ENCODE peak calls at places on chromosomes 12 and 14, in seven cellular contexts. V is tibial artery, L is gastrocnemius medialis, B is stomach, T is nephron progenitor cell, S is PC-3, A is heart right ventricle. X is an unnamed sample.

GRCh38 chr12:12379831-12380730 is 23.2 kb downstream of the BORCS5 start:
- DNase-seq in V (no peak), L (no peak), B (no peak), T (no peak), S (no peak), A (no peak), X (no peak)

GRCh38 chr14:105582639-105583038 is 56.3 kb downstream of the TMEM121 start:
- DNase-seq in V (no peak), L (no peak), B (no peak), T (no peak), S (no peak), A (no peak), X (no peak)

GRCh38 chr12:100797246-100797645 is 2.7 kb downstream of the ANO4 start:
- DNase-seq in V (no peak), L (no peak), B (no peak), T (no peak), S (no peak), A (no peak), X (no peak)

GRCh38 chr12:58540480-58541299 is 379.6 kb downstream of the LRIG3 start:
- DNase-seq in V (peak), L (peak), B (peak), T (peak), S (peak), A (peak), X (peak)

GRCh38 chr12:118773956-118774723 is 207.2 kb upstream of the SRRM4 start:
- DNase-seq in V (no peak), L (no peak), B (no peak), T (peak), S (no peak), A (no peak), X (no peak)

GRCh38 chr14:104773505-104774452 is 20.8 kb downstream of the SIVA1 start:
- DNase-seq in V (no peak), L (no peak), B (no peak), T (no peak), S (no peak), A (no peak), X (no peak)

GRCh38 chr12:115944392-115944742 is 333.1 kb downstream of the MED13L start:
- DNase-seq in V (no peak), L (no peak), B (no peak), T (no peak), S (no peak), A (no peak), X (no peak)

GRCh38 chr14:102333795-102334415 is 14.4 kb downstream of the ZNF839 start:
- DNase-seq in V (no peak), L (no peak), B (no peak), T (no peak), S (no peak), A (no peak), X (no peak)

GRCh38 chr12:103548622-103549601 is 38.2 kb upstream of the STAB2 start:
- DNase-seq in V (no peak), L (no peak), B (peak), T (peak), S (peak), A (peak), X (peak)

GRCh38 chr12:6461401-6462233 is 8.9 kb downstream of the VAMP1 start:
- DNase-seq in V (no peak), L (no peak), B (peak), T (no peak), S (no peak), A (no peak), X (no peak)

GRCh38 chr12:1531160-1531653 is 63.2 kb downstream of the FBXL14 start:
- DNase-seq in V (peak), L (no peak), B (no peak), T (peak), S (no peak), A (no peak), X (no peak)

GRCh38 chr12:109631236-109632150 is 57.9 kb downstream of the MVK start:
- DNase-seq in V (no peak), L (no peak), B (no peak), T (no peak), S (no peak), A (no peak), X (no peak)

GRCh38 chr14:41718477-41719166 is 111.9 kb downstream of the LRFN5 start:
- DNase-seq in V (no peak), L (no peak), B (no peak), T (no peak), S (peak), A (no peak), X (no peak)

DNA sequence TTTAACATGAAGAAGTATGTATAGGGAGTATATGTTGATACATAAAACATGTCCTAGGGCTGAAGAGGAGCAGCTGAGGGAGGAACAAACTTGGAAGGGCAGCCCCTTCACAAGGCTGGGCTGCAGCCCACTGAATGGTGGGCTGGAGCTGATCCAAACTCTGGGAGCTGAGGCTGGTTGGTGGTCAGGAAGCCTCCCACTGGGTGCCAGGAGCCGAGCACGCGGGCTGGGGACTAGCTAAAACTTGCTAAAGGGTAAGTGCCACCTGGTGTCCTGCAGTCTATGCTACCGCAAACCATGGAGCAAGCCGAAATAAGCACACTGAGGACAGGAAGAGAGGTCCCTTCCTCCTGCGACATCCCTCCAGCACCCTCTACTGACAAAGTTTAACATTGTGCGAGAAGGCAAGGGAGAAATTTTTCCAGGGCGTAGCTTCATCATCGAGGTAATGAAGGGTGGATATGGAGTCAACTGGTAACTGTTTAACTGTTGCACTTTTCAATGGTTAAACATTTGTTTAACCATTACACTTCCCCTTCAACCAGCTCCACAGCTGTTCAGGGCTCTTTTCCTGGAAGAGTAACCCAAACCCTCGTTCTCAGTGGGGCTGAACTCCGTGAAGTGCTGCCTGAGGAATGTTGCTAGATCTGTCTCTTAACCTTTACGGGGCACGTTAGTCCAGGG is 42.2 kb downstream of the EGLN3 start:
- DNase-seq in V (no peak), L (no peak), B (no peak), T (no peak), S (peak), A (no peak), X (no peak)
- TF ChIP-seq CTCF in V (no peak), L (no peak), B (no peak), T (no peak), S (peak), A (no peak), X (no peak)

GRCh38 chr14:96057738-96058137 is 18.6 kb downstream of the C14orf132 start:
- DNase-seq in V (peak), L (no peak), B (peak), T (no peak), S (no peak), A (no peak), X (no peak)

GRCh38 chr14:96055065-96055752 is 16.0 kb downstream of the C14orf132 start:
- DNase-seq in V (no peak), L (no peak), B (peak), T (peak), S (no peak), A (no peak), X (no peak)

GRCh38 chr14:96058606-96059200 is 19.5 kb downstream of the C14orf132 start:
- DNase-seq in V (peak), L (no peak), B (peak), T (no peak), S (no peak), A (no peak), X (no peak)

GRCh38 chr14:96055753-96056508 is 16.8 kb downstream of the C14orf132 start:
- DNase-seq in V (no peak), L (no peak), B (peak), T (no peak), S (no peak), A (no peak), X (no peak)

GRCh38 chr14:96056509-96057422 is 17.6 kb downstream of the C14orf132 start:
- DNase-seq in V (peak), L (no peak), B (peak), T (no peak), S (peak), A (no peak), X (no peak)
- TF ChIP-seq CTCF in V (no peak), L (no peak), B (no peak), T (no peak), S (peak), A (no peak), X (peak)

GRCh38 chr12:121889267-121889624 is 656 bp downstream of the PSMD9 start:
- DNase-seq in V (no peak), L (no peak), B (no peak), T (no peak), S (no peak), A (no peak), X (no peak)

GRCh38 chr12:121883315-121883660 is 5.3 kb upstream of the PSMD9 start:
- DNase-seq in V (no peak), L (no peak), B (no peak), T (no peak), S (peak), A (no peak), X (no peak)

GRCh38 chr12:121888478-121889266 is at the start of gene PSMD9:
- DNase-seq in V (peak), L (peak), B (peak), T (peak), S (peak), A (peak), X (peak)

GRCh38 chr12:121892673-121893561 is 4.3 kb downstream of the PSMD9 start:
- DNase-seq in V (no peak), L (no peak), B (no peak), T (no peak), S (peak), A (no peak), X (no peak)

GRCh38 chr12:121888083-121888477 is 510 bp upstream of the PSMD9 start:
- DNase-seq in V (no peak), L (no peak), B (no peak), T (no peak), S (no peak), A (no peak), X (no peak)
- TF ChIP-seq CTCF in V (no peak), L (no peak), B (no peak), T (no peak), S (peak), A (no peak), X (no peak)

GRCh38 chr12:31507966-31508365 is 83.0 kb downstream of the DENND5B start:
- DNase-seq in V (no peak), L (no peak), B (no peak), T (no peak), S (peak), A (no peak), X (no peak)
- TF ChIP-seq CTCF in V (no peak), L (no peak), B (no peak), T (no peak), S (no peak), A (no peak), X (no peak)

DNA sequence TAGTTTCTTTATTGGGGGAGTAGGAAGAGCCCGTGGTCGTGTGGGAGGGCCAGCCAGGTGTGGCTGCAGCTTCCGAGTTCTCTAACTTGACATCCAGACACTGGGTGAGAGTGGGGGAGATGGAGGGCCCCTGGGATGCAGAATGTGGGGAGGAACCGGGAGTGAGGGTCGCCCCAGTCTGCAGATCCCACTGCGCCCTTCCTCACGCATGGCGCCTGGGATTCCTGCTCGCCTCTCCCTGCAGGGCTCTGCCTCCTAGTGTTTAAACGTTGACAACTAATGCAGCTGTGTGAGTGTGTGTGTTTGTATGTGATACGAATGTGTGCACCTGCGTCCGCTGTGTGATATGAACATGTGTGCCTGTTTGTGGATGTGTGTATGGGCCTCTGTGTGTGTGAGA is 34.6 kb downstream of the FZD10 start:
- DNase-seq in V (no peak), L (no peak), B (peak), T (no peak), S (no peak), A (no peak), X (no peak)
- TF ChIP-seq CTCF in V (no peak), L (no peak), B (no peak), T (no peak), S (no peak), A (no peak), X (no peak)